ENCODE peak calls at places on chromosomes 11 and 22, in ten cellular contexts. One of them, this sample, is unnamed.

GRCh38 chr11:103484545-103484944 is 375.3 kb downstream of the DYNC2H1 start:
- DNase-seq in left lung: no peak
- DNase-seq in adipocyte: no peak
- DNase-seq in body of pancreas: no peak
- DNase-seq in Panc1: no peak
- DNase-seq in IMR-90: no peak
- DNase-seq in small intestine: no peak
- DNase-seq in GM23248: no peak
- DNase-seq in esophagus muscularis mucosa: no peak
- DNase-seq in SK-N-SH: no peak
- DNase-seq in this sample: no peak

GRCh38 chr11:86632499-86633269 is 39.7 kb downstream of the ME3 start:
- DNase-seq in left lung: peak; percentile 54
- DNase-seq in adipocyte: peak; percentile 90
- DNase-seq in body of pancreas: peak; percentile 10
- DNase-seq in Panc1: peak; percentile 98
- DNase-seq in IMR-90: peak; percentile 99
- DNase-seq in small intestine: no peak
- DNase-seq in GM23248: peak; percentile 99
- DNase-seq in esophagus muscularis mucosa: no peak
- DNase-seq in SK-N-SH: peak; percentile 8
- DNase-seq in this sample: no peak

GRCh38 chr22:46010177-46010867 is 33.4 kb upstream of the WNT7B start:
- DNase-seq in left lung: peak; percentile 31
- DNase-seq in adipocyte: no peak
- DNase-seq in body of pancreas: no peak
- DNase-seq in Panc1: no peak
- DNase-seq in IMR-90: peak; percentile 55
- DNase-seq in small intestine: no peak
- DNase-seq in GM23248: peak; percentile 90
- DNase-seq in esophagus muscularis mucosa: no peak
- DNase-seq in SK-N-SH: no peak
- DNase-seq in this sample: no peak

GRCh38 chr11:117584056-117584830 is 212.8 kb downstream of the DSCAML1 start:
- DNase-seq in left lung: no peak
- DNase-seq in adipocyte: no peak
- DNase-seq in body of pancreas: no peak
- DNase-seq in Panc1: no peak
- DNase-seq in IMR-90: peak; percentile 2
- DNase-seq in small intestine: peak; percentile 21
- DNase-seq in GM23248: peak; percentile 64
- DNase-seq in esophagus muscularis mucosa: no peak
- DNase-seq in SK-N-SH: no peak
- DNase-seq in this sample: no peak

GRCh38 chr11:18890615-18891014 is 48.6 kb downstream of the MRGPRX1 start:
- DNase-seq in left lung: no peak
- DNase-seq in adipocyte: no peak
- DNase-seq in body of pancreas: no peak
- DNase-seq in Panc1: no peak
- DNase-seq in IMR-90: no peak
- DNase-seq in small intestine: no peak
- DNase-seq in GM23248: no peak
- DNase-seq in esophagus muscularis mucosa: no peak
- DNase-seq in SK-N-SH: no peak
- DNase-seq in this sample: no peak

GRCh38 chr22:42296381-42296853 is 26.0 kb upstream of the TCF20 start:
- DNase-seq in left lung: no peak
- DNase-seq in adipocyte: no peak
- DNase-seq in body of pancreas: no peak
- DNase-seq in Panc1: no peak
- DNase-seq in IMR-90: no peak
- DNase-seq in small intestine: no peak
- DNase-seq in GM23248: no peak
- DNase-seq in esophagus muscularis mucosa: no peak
- DNase-seq in SK-N-SH: peak; percentile 90
- DNase-seq in this sample: peak; percentile 93

GRCh38 chr11:134471341-134472187 is 59.5 kb upstream of the B3GAT1 start:
- DNase-seq in left lung: no peak
- DNase-seq in adipocyte: no peak
- DNase-seq in body of pancreas: no peak
- DNase-seq in Panc1: no peak
- DNase-seq in IMR-90: no peak
- DNase-seq in small intestine: no peak
- DNase-seq in GM23248: no peak
- DNase-seq in esophagus muscularis mucosa: no peak
- DNase-seq in SK-N-SH: peak; percentile 76
- DNase-seq in this sample: peak; percentile 48

GRCh38 chr11:58629857-58630256 is 7.4 kb downstream of the CNTF start:
- DNase-seq in left lung: no peak
- DNase-seq in adipocyte: peak; percentile 73
- DNase-seq in body of pancreas: peak; percentile 45
- DNase-seq in Panc1: peak; percentile 18
- DNase-seq in IMR-90: peak; percentile 71
- DNase-seq in small intestine: peak; percentile 58
- DNase-seq in GM23248: peak; percentile 82
- DNase-seq in esophagus muscularis mucosa: no peak
- DNase-seq in SK-N-SH: peak; percentile 39
- DNase-seq in this sample: peak; percentile 11

DNA sequence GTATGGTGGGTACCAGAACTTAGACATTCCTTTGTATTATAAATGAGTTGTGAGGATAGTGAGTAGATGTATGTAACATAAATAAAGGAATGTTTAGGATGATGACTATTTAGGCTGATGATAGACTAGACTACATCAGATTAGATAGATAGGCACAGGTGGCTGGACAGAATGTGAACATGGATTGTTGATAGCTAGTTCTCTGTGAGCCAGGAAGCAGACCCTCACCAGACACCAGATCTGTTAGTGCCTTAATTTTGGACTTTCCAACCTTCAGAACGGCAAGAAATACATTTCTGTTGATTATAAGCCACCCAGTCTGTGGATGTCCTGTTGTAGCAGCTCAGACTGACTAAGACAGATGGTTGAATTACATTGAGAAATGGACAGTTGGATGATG is 99.4 kb downstream of the SWAP70 start:
- DNase-seq in left lung: no peak
- DNase-seq in adipocyte: no peak
- DNase-seq in body of pancreas: no peak
- DNase-seq in Panc1: no peak
- DNase-seq in IMR-90: no peak
- DNase-seq in small intestine: no peak
- DNase-seq in GM23248: no peak
- DNase-seq in esophagus muscularis mucosa: no peak
- DNase-seq in SK-N-SH: no peak
- DNase-seq in this sample: no peak
- H3K4me1 ChIP-seq in left lung: peaks cover 6% of the 10 kb centered on the region
- H3K4me1 ChIP-seq in adipocyte: peaks cover 68% of the 10 kb centered on the region
- H3K4me1 ChIP-seq in body of pancreas: peaks cover 25% of the 10 kb centered on the region
- H3K4me1 ChIP-seq in Panc1: peaks cover 45% of the 10 kb centered on the region
- H3K4me1 ChIP-seq in IMR-90: peaks cover 50% of the 10 kb centered on the region
- H3K4me1 ChIP-seq in small intestine: no peaks in the 10 kb centered on the region
- H3K4me1 ChIP-seq in GM23248: peaks cover 48% of the 10 kb centered on the region
- H3K4me1 ChIP-seq in esophagus muscularis mucosa: peaks cover 39% of the 10 kb centered on the region
- H3K4me1 ChIP-seq in SK-N-SH: peaks cover 37% of the 10 kb centered on the region
- H3K4me1 ChIP-seq in this sample: peaks cover 21% of the 10 kb centered on the region

DNA sequence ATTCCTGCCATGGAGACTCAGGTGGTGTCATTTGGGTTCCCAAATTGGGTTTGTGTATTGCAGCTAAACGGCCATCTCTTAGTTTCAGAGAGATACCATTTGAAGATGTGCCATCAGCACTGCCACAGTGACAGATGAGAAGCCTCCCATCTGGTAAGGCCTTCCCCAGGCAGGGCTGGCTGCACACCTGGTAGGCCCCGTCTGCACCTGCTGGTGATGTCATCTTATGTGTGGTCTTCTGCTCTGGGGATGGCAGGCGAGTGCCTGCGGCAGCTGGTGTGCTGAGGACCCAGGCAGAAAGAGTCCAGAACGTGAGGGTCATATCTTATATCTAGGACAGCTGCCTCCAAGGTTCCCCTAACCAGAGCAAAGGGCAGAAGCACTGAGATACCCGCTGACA is 100.6 kb downstream of the CSNK2A3 start:
- DNase-seq in left lung: no peak
- DNase-seq in adipocyte: no peak
- DNase-seq in body of pancreas: no peak
- DNase-seq in Panc1: no peak
- DNase-seq in IMR-90: no peak
- DNase-seq in small intestine: no peak
- DNase-seq in GM23248: no peak
- DNase-seq in esophagus muscularis mucosa: no peak
- DNase-seq in SK-N-SH: no peak
- DNase-seq in this sample: no peak
- H3K4me1 ChIP-seq in left lung: no peaks in the 10 kb centered on the region
- H3K4me1 ChIP-seq in adipocyte: no peaks in the 10 kb centered on the region
- H3K4me1 ChIP-seq in body of pancreas: no peaks in the 10 kb centered on the region
- H3K4me1 ChIP-seq in Panc1: no peaks in the 10 kb centered on the region
- H3K4me1 ChIP-seq in IMR-90: no peaks in the 10 kb centered on the region
- H3K4me1 ChIP-seq in small intestine: no peaks in the 10 kb centered on the region
- H3K4me1 ChIP-seq in GM23248: no peaks in the 10 kb centered on the region
- H3K4me1 ChIP-seq in esophagus muscularis mucosa: no peaks in the 10 kb centered on the region
- H3K4me1 ChIP-seq in SK-N-SH: no peaks in the 10 kb centered on the region
- H3K4me1 ChIP-seq in this sample: no peaks in the 10 kb centered on the region

DNA sequence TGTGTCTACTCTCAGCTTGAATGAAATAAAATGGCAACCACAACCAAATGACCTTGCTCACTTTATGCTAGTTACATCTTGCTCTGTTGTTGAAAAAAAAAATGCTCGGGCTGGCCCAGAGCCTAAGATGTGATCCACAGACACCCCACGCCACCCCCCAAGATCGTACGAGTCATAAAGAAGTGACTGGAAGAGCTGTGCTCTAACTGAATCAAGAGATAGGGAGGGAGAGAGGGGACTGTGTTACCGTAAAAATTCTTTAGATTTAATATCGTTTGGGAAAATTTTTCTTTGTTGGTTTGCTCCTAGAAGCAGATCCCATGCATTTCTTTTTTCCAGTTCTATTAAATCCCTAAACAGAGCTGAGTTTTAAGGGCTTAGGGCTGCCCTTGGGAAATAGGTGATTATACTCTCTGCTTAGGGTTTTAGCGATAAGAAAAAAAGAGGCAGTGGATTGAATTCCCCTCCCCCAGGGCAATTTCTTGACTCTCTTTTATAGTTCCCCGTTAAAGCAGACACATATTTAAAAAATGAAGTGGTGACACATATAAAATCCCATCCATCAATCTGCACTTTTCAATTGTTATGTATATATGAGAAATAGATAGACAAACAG is 14.5 kb downstream of the MAML2 start:
- DNase-seq in left lung: no peak
- DNase-seq in adipocyte: peak; percentile 25
- DNase-seq in body of pancreas: no peak
- DNase-seq in Panc1: no peak
- DNase-seq in IMR-90: peak; percentile 59
- DNase-seq in small intestine: no peak
- DNase-seq in GM23248: no peak
- DNase-seq in esophagus muscularis mucosa: no peak
- DNase-seq in SK-N-SH: no peak
- DNase-seq in this sample: no peak
- H3K4me1 ChIP-seq in left lung: peaks cover 46% of the 10 kb centered on the region
- H3K4me1 ChIP-seq in adipocyte: peaks cover 76% of the 10 kb centered on the region
- H3K4me1 ChIP-seq in body of pancreas: peaks cover 25% of the 10 kb centered on the region
- H3K4me1 ChIP-seq in Panc1: peaks cover 29% of the 10 kb centered on the region
- H3K4me1 ChIP-seq in IMR-90: peaks cover 43% of the 10 kb centered on the region
- H3K4me1 ChIP-seq in small intestine: peaks cover 19% of the 10 kb centered on the region
- H3K4me1 ChIP-seq in GM23248: peaks cover 76% of the 10 kb centered on the region
- H3K4me1 ChIP-seq in esophagus muscularis mucosa: peaks cover 48% of the 10 kb centered on the region
- H3K4me1 ChIP-seq in SK-N-SH: no peaks in the 10 kb centered on the region
- H3K4me1 ChIP-seq in this sample: peaks cover 10% of the 10 kb centered on the region

GRCh38 chr22:35445933-35446332 is 46.0 kb downstream of the MCM5 start:
- DNase-seq in left lung: no peak
- DNase-seq in adipocyte: no peak
- DNase-seq in body of pancreas: no peak
- DNase-seq in Panc1: no peak
- DNase-seq in IMR-90: no peak
- DNase-seq in small intestine: no peak
- DNase-seq in GM23248: no peak
- DNase-seq in esophagus muscularis mucosa: no peak
- DNase-seq in SK-N-SH: no peak
- DNase-seq in this sample: no peak

GRCh38 chr22:35450824-35451541 is 51.0 kb downstream of the MCM5 start:
- DNase-seq in left lung: no peak
- DNase-seq in adipocyte: no peak
- DNase-seq in body of pancreas: no peak
- DNase-seq in Panc1: no peak
- DNase-seq in IMR-90: no peak
- DNase-seq in small intestine: no peak
- DNase-seq in GM23248: no peak
- DNase-seq in esophagus muscularis mucosa: no peak
- DNase-seq in SK-N-SH: no peak
- DNase-seq in this sample: no peak

GRCh38 chr22:35449829-35450689 is 50.1 kb downstream of the MCM5 start:
- DNase-seq in left lung: no peak
- DNase-seq in adipocyte: no peak
- DNase-seq in body of pancreas: no peak
- DNase-seq in Panc1: no peak
- DNase-seq in IMR-90: no peak
- DNase-seq in small intestine: no peak
- DNase-seq in GM23248: no peak
- DNase-seq in esophagus muscularis mucosa: no peak
- DNase-seq in SK-N-SH: no peak
- DNase-seq in this sample: no peak

GRCh38 chr22:35446365-35446764 is 46.4 kb downstream of the MCM5 start:
- DNase-seq in left lung: peak; percentile 49
- DNase-seq in adipocyte: peak; percentile 85
- DNase-seq in body of pancreas: no peak
- DNase-seq in Panc1: no peak
- DNase-seq in IMR-90: peak; percentile 95
- DNase-seq in small intestine: no peak
- DNase-seq in GM23248: peak; percentile 92
- DNase-seq in esophagus muscularis mucosa: no peak
- DNase-seq in SK-N-SH: no peak
- DNase-seq in this sample: no peak

DNA sequence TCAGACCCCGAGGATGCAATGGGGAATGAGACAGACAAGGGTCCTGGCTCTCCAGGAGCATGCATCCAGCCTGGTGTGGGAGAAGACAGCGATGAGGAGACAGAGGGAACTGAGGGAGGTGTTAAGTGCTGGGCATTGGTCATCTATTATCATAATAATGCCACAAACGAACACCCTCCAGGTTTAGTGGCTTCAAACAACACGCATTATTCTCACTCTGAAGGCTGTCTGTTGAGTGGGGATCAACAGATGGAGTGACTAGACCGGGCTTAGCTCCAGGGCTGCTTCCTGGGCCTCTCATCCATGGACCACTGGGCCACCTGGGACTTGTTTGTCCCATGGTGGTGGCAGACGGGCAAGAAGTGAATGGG is 48.6 kb downstream of the MCM5 start:
- DNase-seq in left lung: no peak
- DNase-seq in adipocyte: no peak
- DNase-seq in body of pancreas: no peak
- DNase-seq in Panc1: no peak
- DNase-seq in IMR-90: no peak
- DNase-seq in small intestine: no peak
- DNase-seq in GM23248: no peak
- DNase-seq in esophagus muscularis mucosa: no peak
- DNase-seq in SK-N-SH: no peak
- DNase-seq in this sample: no peak
- H3K4me1 ChIP-seq in left lung: no peaks in the 10 kb centered on the region
- H3K4me1 ChIP-seq in adipocyte: peaks cover 5% of the 10 kb centered on the region
- H3K4me1 ChIP-seq in body of pancreas: no peaks in the 10 kb centered on the region
- H3K4me1 ChIP-seq in Panc1: no peaks in the 10 kb centered on the region
- H3K4me1 ChIP-seq in IMR-90: peaks cover 21% of the 10 kb centered on the region
- H3K4me1 ChIP-seq in small intestine: no peaks in the 10 kb centered on the region
- H3K4me1 ChIP-seq in GM23248: peaks cover 11% of the 10 kb centered on the region
- H3K4me1 ChIP-seq in esophagus muscularis mucosa: peaks cover 29% of the 10 kb centered on the region
- H3K4me1 ChIP-seq in SK-N-SH: peaks cover 21% of the 10 kb centered on the region
- H3K4me1 ChIP-seq in this sample: peaks cover 25% of the 10 kb centered on the region

GRCh38 chr11:47857485-47858168 is 9.5 kb upstream of the NUP160 start:
- DNase-seq in left lung: no peak
- DNase-seq in adipocyte: no peak
- DNase-seq in body of pancreas: no peak
- DNase-seq in Panc1: no peak
- DNase-seq in IMR-90: no peak
- DNase-seq in small intestine: no peak
- DNase-seq in GM23248: no peak
- DNase-seq in esophagus muscularis mucosa: no peak
- DNase-seq in SK-N-SH: no peak
- DNase-seq in this sample: no peak
- H3K4me1 ChIP-seq in left lung: peaks cover 6% of the 10 kb centered on the region
- H3K4me1 ChIP-seq in adipocyte: peaks cover 19% of the 10 kb centered on the region
- H3K4me1 ChIP-seq in body of pancreas: no peaks in the 10 kb centered on the region
- H3K4me1 ChIP-seq in Panc1: peaks cover 33% of the 10 kb centered on the region
- H3K4me1 ChIP-seq in IMR-90: peaks cover 1% of the 10 kb centered on the region
- H3K4me1 ChIP-seq in small intestine: no peaks in the 10 kb centered on the region
- H3K4me1 ChIP-seq in GM23248: peaks cover 39% of the 10 kb centered on the region
- H3K4me1 ChIP-seq in esophagus muscularis mucosa: peaks cover 13% of the 10 kb centered on the region
- H3K4me1 ChIP-seq in SK-N-SH: no peaks in the 10 kb centered on the region
- H3K4me1 ChIP-seq in this sample: no peaks in the 10 kb centered on the region

This sample was measured in BE2C.